ENCODE peak calls at places on chromosomes 4 and X, in four cellular contexts. Z is activated gamma-delta T cell treated with Interleukin-2 at 50 U/mL for 16 hours, A is kidney epithelial cell, R is AG04450. D is an unnamed sample.

GRCh38 chr4:95304898-95305297 is 243.9 kb downstream of the UNC5C start:
- DNase-seq in Z (no peak), A (peak), R (no peak), D (no peak)

GRCh38 chr4:183284965-183285364 is 35.1 kb downstream of the CLDN22 start:
- DNase-seq in Z (no peak), A (no peak), R (peak), D (no peak)

GRCh38 chr4:138049350-138049749 is 192.8 kb downstream of the SLC7A11 start:
- DNase-seq in Z (no peak), A (no peak), R (no peak), D (no peak)

GRCh38 chr4:89024051-89024675 is 32.8 kb downstream of the FAM13A start:
- DNase-seq in Z (peak), A (peak), R (peak), D (peak)

GRCh38 chr4:10384974-10385373 is 72.3 kb downstream of the ZNF518B start:
- DNase-seq in Z (no peak), A (no peak), R (no peak), D (no peak)

GRCh38 chrX:9878141-9878875 is 88.8 kb upstream of the CLDN34 start:
- DNase-seq in Z (no peak), A (no peak), R (no peak), D (no peak)

GRCh38 chr4:47065099-47065498 is 33.7 kb downstream of the GABRB1 start:
- DNase-seq in Z (no peak), A (no peak), R (no peak), D (no peak)

GRCh38 chrX:80207327-80207726 is 192.8 kb downstream of the TBX22 start:
- DNase-seq in Z (no peak), A (no peak), R (no peak), D (no peak)

GRCh38 chr4:169493164-169493524 is 119.2 kb downstream of the NEK1 start:
- DNase-seq in Z (no peak), A (no peak), R (no peak), D (no peak)

GRCh38 chr4:109078724-109079123 is 223.7 kb downstream of the COL25A1 start:
- DNase-seq in Z (no peak), A (peak), R (peak), D (no peak)

GRCh38 chr4:141117935-141118334 is 15.3 kb downstream of the RNF150 start:
- DNase-seq in Z (no peak), A (no peak), R (no peak), D (no peak)

GRCh38 chrX:33001107-33001506 is 210.2 kb downstream of the DMD start:
- DNase-seq in Z (no peak), A (no peak), R (no peak), D (no peak)